ENCODE peak calls at places on chromosomes 2 and 18, in ten cellular contexts. B is astrocyte of the cerebellum, V is AG04449, Y is NCI-H2081, U is fibroblast of mammary gland, H is tibial artery, E is HS-27A, X is HuH-7, P is NCI-H2171 treated with DMSO at 0.1 percent for 48 hours, W is NCI-H1105. C is an unnamed sample.

GRCh38 chr2:177817300-177817699 is 255.3 kb downstream of the PDE11A start:
- DNase-seq in B (no peak), V (no peak), Y (peak), U (no peak), H (no peak), E (no peak), X (no peak), P (no peak), W (no peak), C (no peak)

GRCh38 chr2:106068415-106068814 is 125.7 kb downstream of the UXS1 start:
- DNase-seq in B (no peak), V (no peak), Y (no peak), U (no peak), H (no peak), E (no peak), X (no peak), P (peak), W (no peak), C (no peak)

GRCh38 chr2:101931402-101931801 is 60.4 kb upstream of the IL1R2 start:
- DNase-seq in B (no peak), V (no peak), Y (no peak), U (no peak), H (no peak), E (no peak), X (no peak), P (no peak), W (no peak), C (no peak)

GRCh38 chr2:219207884-219208740 is 1.5 kb downstream of the ZFAND2B start:
- DNase-seq in B (no peak), V (no peak), Y (peak), U (peak), H (no peak), E (no peak), X (no peak), P (no peak), W (peak), C (no peak)

GRCh38 chr2:204869142-204869823 is 324.0 kb downstream of the PARD3B start:
- DNase-seq in B (no peak), V (no peak), Y (no peak), U (peak), H (no peak), E (no peak), X (no peak), P (no peak), W (no peak), C (no peak)

GRCh38 chr2:231260442-231260841 is 62.0 kb downstream of the ARMC9 start:
- DNase-seq in B (no peak), V (no peak), Y (no peak), U (peak), H (no peak), E (no peak), X (no peak), P (no peak), W (no peak), C (no peak)

GRCh38 chr2:229270551-229271410 is at the start of gene PID1:
- DNase-seq in B (peak), V (no peak), Y (peak), U (peak), H (peak), E (no peak), X (peak), P (no peak), W (peak), C (no peak)

GRCh38 chr18:63004466-63005089 is 289.2 kb downstream of the PHLPP1 start:
- DNase-seq in B (no peak), V (no peak), Y (no peak), U (no peak), H (no peak), E (no peak), X (no peak), P (no peak), W (no peak), C (no peak)

GRCh38 chr2:18219676-18220075 is 340.8 kb downstream of the RDH14 start:
- DNase-seq in B (no peak), V (no peak), Y (no peak), U (peak), H (no peak), E (no peak), X (no peak), P (no peak), W (no peak), C (no peak)

GRCh38 chr2:147713349-147713748 is 131.5 kb upstream of the ACVR2A start:
- DNase-seq in B (no peak), V (no peak), Y (no peak), U (no peak), H (no peak), E (no peak), X (no peak), P (no peak), W (no peak), C (no peak)

GRCh38 chr2:181305151-181306123 is 151.7 kb upstream of the ITGA4 start:
- DNase-seq in B (no peak), V (no peak), Y (no peak), U (peak), H (no peak), E (no peak), X (peak), P (no peak), W (no peak), C (no peak)

GRCh38 chr18:59846814-59847490 is 52.8 kb upstream of the PMAIP1 start:
- DNase-seq in B (no peak), V (no peak), Y (no peak), U (peak), H (no peak), E (no peak), X (peak), P (no peak), W (no peak), C (peak)

GRCh38 chr2:234027646-234028045 is 22.9 kb upstream of the SPP2 start:
- DNase-seq in B (no peak), V (no peak), Y (no peak), U (no peak), H (no peak), E (no peak), X (no peak), P (no peak), W (no peak), C (no peak)

GRCh38 chr2:105087273-105087672 is 49.4 kb downstream of the MRPS9 start:
- DNase-seq in B (no peak), V (no peak), Y (no peak), U (no peak), H (no peak), E (no peak), X (no peak), P (no peak), W (no peak), C (no peak)

GRCh38 chr2:102028470-102028869 is 36.7 kb downstream of the IL1R2 start:
- DNase-seq in B (no peak), V (no peak), Y (no peak), U (no peak), H (no peak), E (no peak), X (no peak), P (no peak), W (no peak), C (no peak)

GRCh38 chr2:236888766-236889035 is 197.0 kb upstream of the COPS8 start:
- DNase-seq in B (no peak), V (no peak), Y (no peak), U (no peak), H (no peak), E (no peak), X (no peak), P (no peak), W (no peak), C (no peak)

GRCh38 chr18:67896471-67896870 is 380.0 kb upstream of the DSEL start:
- DNase-seq in B (no peak), V (no peak), Y (no peak), U (no peak), H (no peak), E (no peak), X (no peak), P (no peak), W (no peak), C (no peak)

GRCh38 chr2:71536311-71536710 is 83.0 kb downstream of the DYSF start:
- DNase-seq in B (no peak), V (peak), Y (no peak), U (no peak), H (no peak), E (no peak), X (no peak), P (no peak), W (no peak), C (no peak)

GRCh38 chr2:179861777-179862117 is 335 bp upstream of the ZNF385B start:
- DNase-seq in B (peak), V (no peak), Y (no peak), U (peak), H (no peak), E (no peak), X (peak), P (no peak), W (no peak), C (no peak)

GRCh38 chr18:71321319-71321718 is 1032.5 kb downstream of the SOCS6 start:
- DNase-seq in B (no peak), V (no peak), Y (no peak), U (no peak), H (no peak), E (no peak), X (no peak), P (no peak), W (no peak), C (no peak)

GRCh38 chr2:101255501-101255900 is 2.8 kb downstream of the CNOT11 start:
- DNase-seq in B (peak), V (no peak), Y (no peak), U (peak), H (no peak), E (no peak), X (no peak), P (no peak), W (no peak), C (no peak)

GRCh38 chr2:225756198-225756597 is 356.7 kb downstream of the NYAP2 start:
- DNase-seq in B (no peak), V (no peak), Y (no peak), U (no peak), H (no peak), E (peak), X (no peak), P (no peak), W (no peak), C (no peak)

GRCh38 chr2:38620282-38620977 is 17.7 kb upstream of the HNRNPLL start:
- DNase-seq in B (peak), V (no peak), Y (peak), U (peak), H (no peak), E (no peak), X (no peak), P (no peak), W (no peak), C (no peak)

GRCh38 chr2:121596221-121597080 is 52.8 kb downstream of the CLASP1 start:
- DNase-seq in B (no peak), V (no peak), Y (peak), U (peak), H (peak), E (no peak), X (peak), P (peak), W (no peak), C (no peak)

GRCh38 chr2:39304729-39305128 is 61.0 kb upstream of the CDKL4 start:
- DNase-seq in B (no peak), V (no peak), Y (no peak), U (peak), H (no peak), E (no peak), X (no peak), P (no peak), W (no peak), C (no peak)

GRCh38 chr2:176140520-176141317 is 10.6 kb upstream of the HOXD4 start:
- DNase-seq in B (no peak), V (no peak), Y (peak), U (peak), H (peak), E (no peak), X (peak), P (peak), W (peak), C (peak)

GRCh38 chr2:117771969-117772630 is 42.4 kb upstream of the DDX18 start:
- DNase-seq in B (peak), V (no peak), Y (peak), U (peak), H (no peak), E (no peak), X (peak), P (peak), W (peak), C (no peak)

GRCh38 chr2:73297586-73297985 is 4.2 kb upstream of the EGR4 start:
- DNase-seq in B (no peak), V (no peak), Y (no peak), U (no peak), H (no peak), E (no peak), X (no peak), P (no peak), W (no peak), C (no peak)

GRCh38 chr2:73982140-73982617 is 2.5 kb upstream of the TET3 start:
- DNase-seq in B (no peak), V (no peak), Y (no peak), U (peak), H (no peak), E (no peak), X (no peak), P (peak), W (no peak), C (no peak)

GRCh38 chr2:54839526-54840255 is 116.2 kb downstream of the EML6 start:
- DNase-seq in B (no peak), V (no peak), Y (no peak), U (no peak), H (no peak), E (no peak), X (no peak), P (peak), W (no peak), C (no peak)

GRCh38 chr18:60044290-60045006 is 144.7 kb downstream of the PMAIP1 start:
- DNase-seq in B (peak), V (no peak), Y (no peak), U (peak), H (no peak), E (peak), X (no peak), P (peak), W (no peak), C (no peak)

GRCh38 chr18:71831039-71831438 is 713.1 kb downstream of the CBLN2 start:
- DNase-seq in B (peak), V (no peak), Y (no peak), U (peak), H (no peak), E (no peak), X (no peak), P (no peak), W (no peak), C (no peak)

GRCh38 chr2:99771691-99772333 is 282.0 kb upstream of the REV1 start:
- DNase-seq in B (no peak), V (no peak), Y (no peak), U (no peak), H (peak), E (no peak), X (no peak), P (no peak), W (no peak), C (no peak)

GRCh38 chr2:224952942-224953657 is 89.2 kb downstream of the DOCK10 start:
- DNase-seq in B (no peak), V (no peak), Y (no peak), U (no peak), H (no peak), E (no peak), X (no peak), P (no peak), W (no peak), C (no peak)

GRCh38 chr2:41662461-41662860 is 385.4 kb upstream of the PKDCC start:
- DNase-seq in B (no peak), V (no peak), Y (no peak), U (no peak), H (no peak), E (no peak), X (no peak), P (no peak), W (no peak), C (no peak)

GRCh38 chr2:100603945-100604633 is 41.3 kb downstream of the PDCL3 start:
- DNase-seq in B (no peak), V (no peak), Y (no peak), U (peak), H (no peak), E (no peak), X (no peak), P (no peak), W (no peak), C (no peak)